ENCODE peak calls at places on chromosome 13, in five cellular contexts. One of them, this sample, is unnamed.

GRCh38 chr13:100434010-100434763 is 154.4 kb downstream of the GGACT start:
- DNase-seq in H9: no peak
- DNase-seq in IMR-90: peak; percentile 68
- DNase-seq in H1: no peak
- DNase-seq in neuronal stem cell: no peak
- DNase-seq in this sample: peak; percentile 43

GRCh38 chr13:51731759-51732158 is 72.2 kb downstream of the DHRS12 start:
- DNase-seq in H9: no peak
- DNase-seq in IMR-90: peak; percentile 54
- DNase-seq in neuronal stem cell: no peak
- DNase-seq in H1: no peak
- DNase-seq in this sample: no peak

GRCh38 chr13:66896933-66897332 is 333.2 kb downstream of the PCDH9 start:
- DNase-seq in H9: no peak
- DNase-seq in neuronal stem cell: no peak
- DNase-seq in IMR-90: peak; percentile 45
- DNase-seq in H1: no peak
- DNase-seq in this sample: no peak

GRCh38 chr13:51475727-51476521 is 23.1 kb upstream of the INTS6 start:
- DNase-seq in IMR-90: peak; percentile 74
- DNase-seq in neuronal stem cell: no peak
- DNase-seq in H9: no peak
- DNase-seq in H1: no peak
- DNase-seq in this sample: no peak

GRCh38 chr13:99436013-99436412 is 65.3 kb upstream of the TM9SF2 start:
- DNase-seq in IMR-90: no peak
- DNase-seq in H9: no peak
- DNase-seq in neuronal stem cell: no peak
- DNase-seq in H1: no peak
- DNase-seq in this sample: no peak

GRCh38 chr13:113862766-113863510 is 938 bp downstream of the GAS6 start:
- DNase-seq in H1: no peak
- DNase-seq in IMR-90: no peak
- DNase-seq in neuronal stem cell: no peak
- DNase-seq in H9: peak; percentile 60
- DNase-seq in this sample: peak; percentile 63

GRCh38 chr13:97953376-97953970 is at the start of gene IPO5:
- DNase-seq in neuronal stem cell: no peak
- DNase-seq in H1: no peak
- DNase-seq in IMR-90: peak; percentile 73
- DNase-seq in H9: no peak
- DNase-seq in this sample: no peak

GRCh38 chr13:74289861-74290260 is 155.7 kb upstream of the KLF12 start:
- DNase-seq in IMR-90: no peak
- DNase-seq in H1: no peak
- DNase-seq in H9: no peak
- DNase-seq in neuronal stem cell: no peak
- DNase-seq in this sample: no peak

GRCh38 chr13:110290811-110291210 is 16.1 kb downstream of the COL4A1 start:
- DNase-seq in neuronal stem cell: no peak
- DNase-seq in H9: no peak
- DNase-seq in IMR-90: no peak
- DNase-seq in H1: no peak
- DNase-seq in this sample: no peak

GRCh38 chr13:29791997-29792775 is 58.2 kb downstream of the UBL3 start:
- DNase-seq in neuronal stem cell: no peak
- DNase-seq in IMR-90: peak; percentile 69
- DNase-seq in H1: no peak
- DNase-seq in H9: no peak
- DNase-seq in this sample: no peak

GRCh38 chr13:46607768-46608553 is 55.0 kb downstream of the LRCH1 start:
- DNase-seq in H1: no peak
- DNase-seq in IMR-90: no peak
- DNase-seq in neuronal stem cell: no peak
- DNase-seq in H9: no peak
- DNase-seq in this sample: no peak

GRCh38 chr13:92221916-92222315 is 823.5 kb downstream of the GPC5 start:
- DNase-seq in H1: no peak
- DNase-seq in IMR-90: no peak
- DNase-seq in H9: no peak
- DNase-seq in neuronal stem cell: no peak
- DNase-seq in this sample: peak; percentile 77
- H3K18ac ChIP-seq in H1: no peak overlapping the region
- H3K18ac ChIP-seq in IMR-90: no peak overlapping the region
- H3K18ac ChIP-seq in H9: no peak overlapping the region
- H3K18ac ChIP-seq in neuronal stem cell: no peak overlapping the region
- H3K18ac ChIP-seq in this sample: no peak overlapping the region

GRCh38 chr13:38176664-38177063 is 173.0 kb upstream of the UFM1 start:
- DNase-seq in IMR-90: no peak
- DNase-seq in H1: no peak
- DNase-seq in neuronal stem cell: no peak
- DNase-seq in H9: no peak
- DNase-seq in this sample: no peak
- H3K18ac ChIP-seq in IMR-90: no peak overlapping the region
- H3K18ac ChIP-seq in H1: no peak overlapping the region
- H3K18ac ChIP-seq in neuronal stem cell: peak overlapping the region; percentile 8
- H3K18ac ChIP-seq in H9: no peak overlapping the region
- H3K18ac ChIP-seq in this sample: no peak overlapping the region

GRCh38 chr13:43021926-43022670 is 1.3 kb upstream of the DNAJC15 start:
- DNase-seq in neuronal stem cell: no peak
- DNase-seq in IMR-90: peak; percentile 31
- DNase-seq in H9: no peak
- DNase-seq in H1: no peak
- DNase-seq in this sample: no peak
- H3K18ac ChIP-seq in neuronal stem cell: no peak overlapping the region
- H3K18ac ChIP-seq in IMR-90: no peak overlapping the region
- H3K18ac ChIP-seq in H9: no peak overlapping the region
- H3K18ac ChIP-seq in H1: no peak overlapping the region
- H3K18ac ChIP-seq in this sample: no peak overlapping the region

DNA sequence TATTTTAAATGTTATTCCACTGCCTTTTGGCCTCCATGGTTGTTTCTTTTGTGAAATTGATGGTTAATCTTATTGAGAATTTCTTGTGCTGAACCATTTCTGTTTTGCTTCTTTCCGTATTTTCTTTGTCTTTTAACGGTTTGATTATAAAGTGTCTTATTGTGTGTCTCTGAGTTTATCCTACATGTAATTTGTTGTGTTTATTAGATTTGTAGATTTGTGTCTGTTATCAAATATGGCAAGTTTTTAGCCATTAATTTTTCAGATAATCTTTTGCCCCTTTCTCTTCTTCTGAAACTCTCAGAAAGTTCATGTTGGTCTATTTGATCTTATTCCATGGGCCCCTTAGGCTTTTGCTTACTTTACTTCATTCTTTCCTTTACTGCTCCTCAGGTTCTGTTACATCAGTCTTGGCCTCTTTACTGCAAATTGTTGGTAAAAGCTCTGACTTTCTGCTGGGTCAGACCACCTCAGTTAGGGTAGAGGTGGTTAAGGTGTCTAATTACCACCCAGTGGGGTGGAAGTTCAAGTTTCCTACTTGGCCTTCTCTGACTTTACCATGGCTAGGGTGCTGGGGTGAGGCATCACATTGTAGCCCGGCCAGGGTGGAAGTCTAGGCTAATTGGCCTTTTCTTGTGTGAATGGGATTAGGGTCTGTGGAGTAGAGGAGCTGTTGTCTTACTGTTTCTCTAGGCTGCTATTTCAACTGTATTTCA is 58.3 kb downstream of the ZMYM2 start:
- DNase-seq in neuronal stem cell: no peak
- DNase-seq in H9: peak; percentile 31
- DNase-seq in H1: no peak
- DNase-seq in IMR-90: no peak
- DNase-seq in this sample: peak; percentile 37
- H3K18ac ChIP-seq in neuronal stem cell: no peak overlapping the region
- H3K18ac ChIP-seq in H9: no peak overlapping the region
- H3K18ac ChIP-seq in H1: no peak overlapping the region
- H3K18ac ChIP-seq in IMR-90: no peak overlapping the region
- H3K18ac ChIP-seq in this sample: no peak overlapping the region

GRCh38 chr13:87138856-87139255 is 532.3 kb upstream of the SLITRK5 start:
- DNase-seq in H1: no peak
- DNase-seq in H9: no peak
- DNase-seq in IMR-90: no peak
- DNase-seq in neuronal stem cell: no peak
- DNase-seq in this sample: peak; percentile 57
- H3K18ac ChIP-seq in H1: no peak overlapping the region
- H3K18ac ChIP-seq in H9: no peak overlapping the region
- H3K18ac ChIP-seq in IMR-90: no peak overlapping the region
- H3K18ac ChIP-seq in neuronal stem cell: no peak overlapping the region
- H3K18ac ChIP-seq in this sample: no peak overlapping the region

DNA sequence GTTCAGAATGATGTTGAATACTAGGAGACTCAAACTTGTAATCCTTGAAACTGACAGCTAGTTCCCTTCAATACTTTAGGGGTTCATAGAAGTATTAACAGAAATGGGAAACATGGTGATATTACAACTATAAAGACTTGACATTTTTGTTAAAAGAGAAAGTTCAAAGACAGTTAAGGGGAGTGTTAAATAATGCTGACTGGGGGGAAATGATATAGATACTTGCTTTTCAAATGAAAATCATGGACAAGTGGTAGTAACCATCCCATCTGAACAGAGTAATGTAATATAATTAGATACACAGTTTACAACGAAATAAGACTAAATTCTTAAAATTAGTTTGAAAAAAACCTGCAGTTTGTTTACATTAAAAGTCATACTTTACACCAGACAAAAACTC is 6.6 kb upstream of the EEF1AKMT1 start:
- DNase-seq in H1: no peak
- DNase-seq in H9: no peak
- DNase-seq in neuronal stem cell: no peak
- DNase-seq in IMR-90: no peak
- DNase-seq in this sample: no peak
- H3K18ac ChIP-seq in H1: no peak overlapping the region
- H3K18ac ChIP-seq in H9: no peak overlapping the region
- H3K18ac ChIP-seq in neuronal stem cell: no peak overlapping the region
- H3K18ac ChIP-seq in IMR-90: no peak overlapping the region
- H3K18ac ChIP-seq in this sample: no peak overlapping the region

GRCh38 chr13:84605927-84606326 is 723.7 kb upstream of the SLITRK1 start:
- DNase-seq in neuronal stem cell: no peak
- DNase-seq in H1: no peak
- DNase-seq in IMR-90: no peak
- DNase-seq in H9: peak; percentile 66
- DNase-seq in this sample: peak; percentile 26

GRCh38 chr13:84606616-84607015 is 724.3 kb upstream of the SLITRK1 start:
- DNase-seq in H1: no peak
- DNase-seq in IMR-90: no peak
- DNase-seq in neuronal stem cell: no peak
- DNase-seq in H9: no peak
- DNase-seq in this sample: no peak

GRCh38 chr13:84607614-84608013 is 725.3 kb upstream of the SLITRK1 start:
- DNase-seq in H1: no peak
- DNase-seq in H9: no peak
- DNase-seq in neuronal stem cell: no peak
- DNase-seq in IMR-90: peak; percentile 75
- DNase-seq in this sample: no peak

DNA sequence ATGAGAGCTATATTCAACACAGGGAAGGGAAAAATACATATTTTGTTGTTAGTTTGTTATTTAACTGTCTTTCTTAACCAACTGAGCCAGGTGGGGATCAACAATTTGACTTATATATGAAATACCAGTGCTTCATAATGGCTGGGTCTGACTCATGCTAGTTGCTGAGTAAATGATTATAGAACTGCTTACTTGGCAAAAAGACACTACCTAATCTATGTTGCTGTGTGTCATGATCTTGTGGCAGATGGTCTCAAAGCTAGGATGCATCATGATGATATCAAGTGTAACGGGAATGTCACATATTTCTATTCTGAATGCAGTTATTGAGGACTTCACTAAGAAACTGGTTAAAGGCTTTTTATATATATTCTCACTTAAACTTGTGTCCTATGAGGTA is 727.4 kb upstream of the SLITRK1 start:
- DNase-seq in H1: no peak
- DNase-seq in neuronal stem cell: no peak
- DNase-seq in IMR-90: peak; percentile 70
- DNase-seq in H9: no peak
- DNase-seq in this sample: no peak
- H3K18ac ChIP-seq in H1: no peak overlapping the region
- H3K18ac ChIP-seq in neuronal stem cell: no peak overlapping the region
- H3K18ac ChIP-seq in IMR-90: no peak overlapping the region
- H3K18ac ChIP-seq in H9: no peak overlapping the region
- H3K18ac ChIP-seq in this sample: no peak overlapping the region